ENCODE peak calls at places on chromosomes 6 and 20, in nine cellular contexts. One of them, this sample, is unnamed.
A peak's percentile ranks its signal among the peaks of the same experiment; 100 is the strongest.

GRCh38 chr6:150241751-150242150 is 98.9 kb downstream of the PPP1R14C start:
- DNase-seq in PC-3: no peak
- DNase-seq in LNCaP clone FGC: no peak
- DNase-seq in tibial nerve: no peak
- DNase-seq in tibial artery: no peak
- DNase-seq in PC-9: no peak
- DNase-seq in heart left ventricle: no peak
- DNase-seq in RWPE2: no peak
- DNase-seq in cardiac fibroblast: no peak
- DNase-seq in this sample: no peak

GRCh38 chr20:23156170-23156841 is 70.2 kb upstream of the CD93 start:
- DNase-seq in PC-3: peak; percentile 86
- DNase-seq in LNCaP clone FGC: no peak
- DNase-seq in tibial nerve: peak; percentile 42
- DNase-seq in tibial artery: peak; percentile 79
- DNase-seq in PC-9: peak; percentile 56
- DNase-seq in heart left ventricle: no peak
- DNase-seq in RWPE2: peak; percentile 75
- DNase-seq in cardiac fibroblast: peak; percentile 77
- DNase-seq in this sample: peak; percentile 21

GRCh38 chr20:3339076-3339475 is 68.4 kb downstream of the DNAAF9 start:
- DNase-seq in PC-3: no peak
- DNase-seq in LNCaP clone FGC: no peak
- DNase-seq in tibial nerve: no peak
- DNase-seq in tibial artery: no peak
- DNase-seq in PC-9: no peak
- DNase-seq in heart left ventricle: no peak
- DNase-seq in RWPE2: no peak
- DNase-seq in cardiac fibroblast: peak; percentile 10
- DNase-seq in this sample: no peak

GRCh38 chr20:25090492-25091429 is 8.8 kb upstream of the VSX1 start:
- DNase-seq in PC-3: peak; percentile 49
- DNase-seq in LNCaP clone FGC: no peak
- DNase-seq in tibial nerve: no peak
- DNase-seq in tibial artery: no peak
- DNase-seq in PC-9: no peak
- DNase-seq in heart left ventricle: no peak
- DNase-seq in RWPE2: peak; percentile 39
- DNase-seq in cardiac fibroblast: no peak
- DNase-seq in this sample: no peak

GRCh38 chr6:12477616-12478015 is 187.5 kb downstream of the EDN1 start:
- DNase-seq in PC-3: no peak
- DNase-seq in LNCaP clone FGC: no peak
- DNase-seq in tibial nerve: no peak
- DNase-seq in tibial artery: no peak
- DNase-seq in PC-9: no peak
- DNase-seq in heart left ventricle: no peak
- DNase-seq in RWPE2: no peak
- DNase-seq in cardiac fibroblast: no peak
- DNase-seq in this sample: no peak

GRCh38 chr6:5450073-5450472 is 188.8 kb downstream of the FARS2 start:
- DNase-seq in PC-3: no peak
- DNase-seq in LNCaP clone FGC: no peak
- DNase-seq in tibial nerve: no peak
- DNase-seq in tibial artery: no peak
- DNase-seq in PC-9: no peak
- DNase-seq in heart left ventricle: no peak
- DNase-seq in RWPE2: no peak
- DNase-seq in cardiac fibroblast: no peak
- DNase-seq in this sample: no peak

GRCh38 chr6:56843476-56844349 is 111.2 kb upstream of the BEND6 start:
- DNase-seq in PC-3: peak; percentile 89
- DNase-seq in LNCaP clone FGC: no peak
- DNase-seq in tibial nerve: peak; percentile 50
- DNase-seq in tibial artery: peak; percentile 76
- DNase-seq in PC-9: peak; percentile 84
- DNase-seq in heart left ventricle: peak; percentile 78
- DNase-seq in RWPE2: peak; percentile 79
- DNase-seq in cardiac fibroblast: peak; percentile 77
- DNase-seq in this sample: no peak

GRCh38 chr6:88166493-88166900 is 350 bp upstream of the CNR1 start:
- DNase-seq in PC-3: no peak
- DNase-seq in LNCaP clone FGC: no peak
- DNase-seq in tibial nerve: no peak
- DNase-seq in tibial artery: no peak
- DNase-seq in PC-9: no peak
- DNase-seq in heart left ventricle: no peak
- DNase-seq in RWPE2: no peak
- DNase-seq in cardiac fibroblast: peak; percentile 34
- DNase-seq in this sample: no peak

GRCh38 chr6:168016756-168017525 is 19.5 kb downstream of the KIF25 start:
- DNase-seq in PC-3: no peak
- DNase-seq in LNCaP clone FGC: no peak
- DNase-seq in tibial nerve: no peak
- DNase-seq in tibial artery: no peak
- DNase-seq in PC-9: no peak
- DNase-seq in heart left ventricle: no peak
- DNase-seq in RWPE2: no peak
- DNase-seq in cardiac fibroblast: no peak
- DNase-seq in this sample: no peak

GRCh38 chr6:54617730-54618129 is 228.8 kb upstream of the FAM83B start:
- DNase-seq in PC-3: peak; percentile 63
- DNase-seq in LNCaP clone FGC: no peak
- DNase-seq in tibial nerve: no peak
- DNase-seq in tibial artery: no peak
- DNase-seq in PC-9: no peak
- DNase-seq in heart left ventricle: no peak
- DNase-seq in RWPE2: no peak
- DNase-seq in cardiac fibroblast: peak; percentile 64
- DNase-seq in this sample: peak; percentile 67

GRCh38 chr20:4681971-4682370 is 39.7 kb upstream of the PRND start:
- DNase-seq in PC-3: no peak
- DNase-seq in LNCaP clone FGC: no peak
- DNase-seq in tibial nerve: no peak
- DNase-seq in tibial artery: no peak
- DNase-seq in PC-9: no peak
- DNase-seq in heart left ventricle: no peak
- DNase-seq in RWPE2: no peak
- DNase-seq in cardiac fibroblast: peak; percentile 60
- DNase-seq in this sample: no peak

GRCh38 chr6:80607814-80608391 is 501.4 kb downstream of the BCKDHB start:
- DNase-seq in PC-3: peak; percentile 65
- DNase-seq in LNCaP clone FGC: no peak
- DNase-seq in tibial nerve: peak; percentile 41
- DNase-seq in tibial artery: no peak
- DNase-seq in PC-9: no peak
- DNase-seq in heart left ventricle: no peak
- DNase-seq in RWPE2: no peak
- DNase-seq in cardiac fibroblast: peak; percentile 93
- DNase-seq in this sample: peak; percentile 90

GRCh38 chr20:3084283-3084985 is at the start of gene AVP:
- DNase-seq in PC-3: no peak
- DNase-seq in LNCaP clone FGC: no peak
- DNase-seq in tibial nerve: no peak
- DNase-seq in tibial artery: no peak
- DNase-seq in PC-9: no peak
- DNase-seq in heart left ventricle: no peak
- DNase-seq in RWPE2: no peak
- DNase-seq in cardiac fibroblast: no peak
- DNase-seq in this sample: no peak

DNA sequence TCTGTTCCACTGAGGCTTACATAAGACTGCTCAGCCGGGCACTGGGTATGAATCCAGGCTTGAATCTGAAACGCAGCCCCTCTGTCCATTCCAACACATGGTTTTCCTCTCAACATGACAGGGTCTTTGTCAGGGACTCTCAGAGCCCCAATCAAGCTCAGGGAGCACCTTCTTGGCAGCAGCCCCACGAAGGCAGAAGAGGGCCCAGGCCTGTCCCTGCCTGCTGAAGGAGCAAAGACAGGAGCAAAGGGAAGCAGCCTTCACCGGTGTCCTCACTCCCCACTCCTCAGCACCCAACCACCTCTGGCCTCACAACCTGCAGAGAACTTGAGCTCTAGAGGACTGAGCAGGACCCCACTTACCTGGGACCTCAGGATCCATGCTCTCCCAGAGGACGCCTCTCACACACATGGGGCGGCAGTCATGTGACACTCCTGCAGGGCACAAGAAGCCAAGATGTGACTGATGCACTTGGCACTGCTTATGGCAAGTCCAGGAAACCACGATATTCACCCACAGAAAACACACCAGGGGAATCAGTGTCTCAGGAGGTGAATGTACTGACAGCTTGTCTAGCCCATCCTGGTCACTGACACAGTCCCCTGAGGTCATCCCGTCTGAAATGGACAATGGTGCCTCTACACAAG is 4.3 kb downstream of the SNHG17 start:
- DNase-seq in PC-3: no peak
- DNase-seq in LNCaP clone FGC: no peak
- DNase-seq in tibial nerve: no peak
- DNase-seq in tibial artery: no peak
- DNase-seq in PC-9: no peak
- DNase-seq in heart left ventricle: no peak
- DNase-seq in RWPE2: no peak
- DNase-seq in cardiac fibroblast: no peak
- DNase-seq in this sample: no peak
- H3K4me3 ChIP-seq in PC-3: no peak overlapping the region
- H3K4me3 ChIP-seq in LNCaP clone FGC: no peak overlapping the region
- H3K4me3 ChIP-seq in tibial nerve: no peak overlapping the region
- H3K4me3 ChIP-seq in tibial artery: no peak overlapping the region
- H3K4me3 ChIP-seq in PC-9: no peak overlapping the region
- H3K4me3 ChIP-seq in heart left ventricle: no peak overlapping the region
- H3K4me3 ChIP-seq in RWPE2: no peak overlapping the region
- H3K4me3 ChIP-seq in cardiac fibroblast: no peak overlapping the region
- H3K4me3 ChIP-seq in this sample: no peak overlapping the region

GRCh38 chr6:3831741-3832530 is 17.2 kb upstream of the FAM50B start:
- DNase-seq in PC-3: no peak
- DNase-seq in LNCaP clone FGC: no peak
- DNase-seq in tibial nerve: no peak
- DNase-seq in tibial artery: no peak
- DNase-seq in PC-9: no peak
- DNase-seq in heart left ventricle: no peak
- DNase-seq in RWPE2: no peak
- DNase-seq in cardiac fibroblast: peak; percentile 51
- DNase-seq in this sample: no peak

GRCh38 chr6:3837781-3838180 is 11.4 kb upstream of the FAM50B start:
- DNase-seq in PC-3: no peak
- DNase-seq in LNCaP clone FGC: no peak
- DNase-seq in tibial nerve: no peak
- DNase-seq in tibial artery: no peak
- DNase-seq in PC-9: no peak
- DNase-seq in heart left ventricle: no peak
- DNase-seq in RWPE2: no peak
- DNase-seq in cardiac fibroblast: no peak
- DNase-seq in this sample: no peak

GRCh38 chr6:3830806-3831205 is 18.4 kb upstream of the FAM50B start:
- DNase-seq in PC-3: no peak
- DNase-seq in LNCaP clone FGC: no peak
- DNase-seq in tibial nerve: no peak
- DNase-seq in tibial artery: no peak
- DNase-seq in PC-9: no peak
- DNase-seq in heart left ventricle: no peak
- DNase-seq in RWPE2: no peak
- DNase-seq in cardiac fibroblast: no peak
- DNase-seq in this sample: no peak

GRCh38 chr6:3838992-3839867 is 9.9 kb upstream of the FAM50B start:
- DNase-seq in PC-3: no peak
- DNase-seq in LNCaP clone FGC: no peak
- DNase-seq in tibial nerve: no peak
- DNase-seq in tibial artery: no peak
- DNase-seq in PC-9: no peak
- DNase-seq in heart left ventricle: no peak
- DNase-seq in RWPE2: no peak
- DNase-seq in cardiac fibroblast: peak; percentile 35
- DNase-seq in this sample: no peak

GRCh38 chr6:3835055-3835731 is 14.0 kb upstream of the FAM50B start:
- DNase-seq in PC-3: no peak
- DNase-seq in LNCaP clone FGC: no peak
- DNase-seq in tibial nerve: peak; percentile 75
- DNase-seq in tibial artery: peak; percentile 85
- DNase-seq in PC-9: no peak
- DNase-seq in heart left ventricle: no peak
- DNase-seq in RWPE2: no peak
- DNase-seq in cardiac fibroblast: peak; percentile 34
- DNase-seq in this sample: no peak
- TF ChIP-seq CTCF in PC-3: peak; percentile 29
- TF ChIP-seq CTCF in LNCaP clone FGC: peak; percentile 25
- TF ChIP-seq CTCF in tibial nerve: no peak
- TF ChIP-seq CTCF in tibial artery: no peak
- TF ChIP-seq CTCF in PC-9: no peak
- TF ChIP-seq CTCF in heart left ventricle: no peak
- TF ChIP-seq CTCF in RWPE2: no peak
- TF ChIP-seq CTCF in cardiac fibroblast: no peak
- TF ChIP-seq CTCF in this sample: no peak

GRCh38 chr6:6748001-6748400 is 159.5 kb downstream of the LY86 start:
- DNase-seq in PC-3: no peak
- DNase-seq in LNCaP clone FGC: no peak
- DNase-seq in tibial nerve: no peak
- DNase-seq in tibial artery: no peak
- DNase-seq in PC-9: no peak
- DNase-seq in heart left ventricle: no peak
- DNase-seq in RWPE2: no peak
- DNase-seq in cardiac fibroblast: no peak
- DNase-seq in this sample: no peak
- H3K4me3 ChIP-seq in PC-3: no peak overlapping the region
- H3K4me3 ChIP-seq in LNCaP clone FGC: no peak overlapping the region
- H3K4me3 ChIP-seq in tibial nerve: no peak overlapping the region
- H3K4me3 ChIP-seq in tibial artery: no peak overlapping the region
- H3K4me3 ChIP-seq in PC-9: no peak overlapping the region
- H3K4me3 ChIP-seq in heart left ventricle: no peak overlapping the region
- H3K4me3 ChIP-seq in RWPE2: no peak overlapping the region
- H3K4me3 ChIP-seq in cardiac fibroblast: no peak overlapping the region
- H3K4me3 ChIP-seq in this sample: no peak overlapping the region

DNA sequence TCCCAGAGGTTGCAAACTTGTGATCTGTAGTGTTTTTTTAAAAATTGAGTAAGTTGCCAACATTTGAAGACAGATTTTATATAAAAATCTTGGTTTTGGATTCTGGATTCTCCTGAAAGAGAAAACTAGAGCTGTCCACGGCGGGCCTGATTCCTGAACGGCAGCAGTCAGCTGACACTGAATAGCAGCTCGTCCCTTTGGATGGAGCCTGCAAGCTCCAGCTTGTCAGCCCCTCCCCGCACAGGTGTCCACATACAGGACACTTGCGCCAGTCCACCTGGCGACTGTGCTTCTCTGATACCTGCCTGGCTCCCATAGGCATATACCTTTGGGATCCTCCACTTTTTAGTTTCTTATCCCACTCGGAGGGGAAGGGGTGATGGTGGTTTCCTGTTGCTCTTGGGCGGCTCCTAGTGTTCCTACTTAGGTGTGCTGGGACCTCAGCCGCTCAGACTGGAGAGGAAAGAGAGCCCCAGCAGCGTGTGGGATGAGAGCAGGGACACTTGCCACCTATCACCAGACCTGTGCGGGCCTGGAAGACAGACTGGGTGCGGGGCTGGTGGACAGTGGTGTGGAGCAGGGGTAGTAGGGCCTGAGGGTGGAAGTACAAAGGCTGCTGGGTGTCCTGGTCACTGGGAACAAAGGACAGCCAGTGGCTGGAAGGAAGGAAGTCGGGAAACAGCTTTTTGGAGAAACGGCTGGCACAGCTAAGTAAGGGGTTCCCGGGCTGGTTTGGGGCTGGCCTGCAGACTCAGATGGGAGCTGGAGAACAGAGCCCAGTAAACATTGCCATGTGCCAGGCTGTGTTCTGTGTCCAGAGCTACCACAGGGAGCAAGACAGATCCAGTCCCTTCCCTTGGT is 18.3 kb downstream of the GHRH start:
- DNase-seq in PC-3: no peak
- DNase-seq in LNCaP clone FGC: no peak
- DNase-seq in tibial nerve: no peak
- DNase-seq in tibial artery: no peak
- DNase-seq in PC-9: no peak
- DNase-seq in heart left ventricle: no peak
- DNase-seq in RWPE2: peak; percentile 85
- DNase-seq in cardiac fibroblast: no peak
- DNase-seq in this sample: no peak
- TF ChIP-seq CTCF in PC-3: peak; percentile 32
- TF ChIP-seq CTCF in LNCaP clone FGC: no peak
- TF ChIP-seq CTCF in tibial nerve: no peak
- TF ChIP-seq CTCF in tibial artery: no peak
- TF ChIP-seq CTCF in PC-9: no peak
- TF ChIP-seq CTCF in heart left ventricle: no peak
- TF ChIP-seq CTCF in RWPE2: peak; percentile 24
- TF ChIP-seq CTCF in cardiac fibroblast: peak; percentile 3
- TF ChIP-seq CTCF in this sample: no peak

This sample was measured in AG04449.